ENCODE peak calls at places on chromosomes 7 and 10, in ten cellular contexts. R is WTC11; B is NCI-H446; T is NCI-H1105; K is kidney glomerular epithelial cell; C is iris pigment epithelial cell; W is activated T-helper 1 cell treated with Interleukin-2 at 50 U/mL for 16 hours; D is effector CD4-positive, alpha-beta T cell; O is neural progenitor cell; Q is stimulated activated CD4-positive, alpha-beta T cell treated with anti-CD3 and anti-CD28 coated beads, Interleukin-4, amount 100 ng/mL, for 4 hours. M is an unnamed sample.

GRCh38 chr7:51090411-51090810 is 226.2 kb downstream of the COBL start:
- DNase-seq in B (no peak), D (no peak), R (no peak), O (peak; percentile 52), T (no peak), K (no peak), W (no peak), C (no peak), Q (no peak), M (no peak)

GRCh38 chr7:1250901-1251300 is 18.2 kb downstream of the UNCX start:
- DNase-seq in W (no peak), R (no peak), K (no peak), O (no peak), C (no peak), D (no peak), T (no peak), B (no peak), Q (no peak), M (peak; percentile 19)

GRCh38 chr7:106071356-106071998 is 40.6 kb downstream of the SYPL1 start:
- DNase-seq in K (no peak), R (no peak), O (no peak), C (no peak), W (no peak), Q (no peak), T (no peak), B (no peak), D (peak; percentile 21), M (peak; percentile 76)

GRCh38 chr10:100735345-100736143 is 9.8 kb upstream of the PAX2 start:
- DNase-seq in O (peak; percentile 58), W (no peak), T (no peak), B (no peak), K (no peak), C (no peak), D (no peak), Q (no peak), R (peak; percentile 50), M (no peak)

GRCh38 chr7:68245688-68246087 is 1249.1 kb downstream of the TYW1 start:
- DNase-seq in W (no peak), R (no peak), B (no peak), T (no peak), Q (no peak), O (no peak), K (peak; percentile 91), D (no peak), C (no peak), M (no peak)

GRCh38 chr7:157905740-157906461 is 569.1 kb downstream of the DNAJB6 start:
- DNase-seq in O (peak; percentile 18), D (no peak), T (peak; percentile 33), R (peak; percentile 46), C (no peak), W (no peak), K (no peak), Q (no peak), B (no peak), M (no peak)

GRCh38 chr10:46536781-46537180 is 19.7 kb downstream of the GPRIN2 start:
- DNase-seq in Q (no peak), B (no peak), D (no peak), K (no peak), C (no peak), O (no peak), W (no peak), T (no peak), R (peak; percentile 14), M (no peak)

GRCh38 chr10:29117781-29118180 is 171.1 kb upstream of the LYZL1 start:
- DNase-seq in D (no peak), B (no peak), T (no peak), C (no peak), W (no peak), O (no peak), Q (no peak), K (no peak), R (no peak), M (no peak)

GRCh38 chr10:128448796-128449195 is 322.6 kb upstream of the MKI67 start:
- DNase-seq in D (no peak), T (no peak), O (no peak), Q (no peak), K (no peak), B (no peak), W (no peak), C (no peak), R (no peak), M (no peak)

GRCh38 chr7:108972009-108972408 is 402.3 kb downstream of the DNAJB9 start:
- DNase-seq in T (peak; percentile 19), B (peak; percentile 78), R (no peak), C (no peak), W (no peak), Q (no peak), K (no peak), D (no peak), O (no peak), M (no peak)

GRCh38 chr10:132535065-132535651 is 2.4 kb upstream of the INPP5A start:
- DNase-seq in K (no peak), O (no peak), R (peak; percentile 7), C (no peak), B (no peak), D (no peak), W (no peak), Q (no peak), T (no peak), M (peak; percentile 58)

GRCh38 chr7:100095704-100096103 is 5.5 kb downstream of the MCM7 start:
- DNase-seq in W (no peak), C (no peak), D (no peak), Q (no peak), O (no peak), B (no peak), K (no peak), R (no peak), T (no peak), M (no peak)

GRCh38 chr10:48939790-48940325 is at the start of gene LRRC18:
- DNase-seq in K (no peak), D (no peak), W (no peak), O (no peak), Q (no peak), R (no peak), T (no peak), C (no peak), B (no peak), M (no peak)

GRCh38 chr7:26198133-26198780 is 2.3 kb downstream of the HNRNPA2B1 start:
- DNase-seq in O (peak; percentile 30), Q (no peak), R (no peak), D (no peak), C (no peak), T (peak; percentile 5), K (peak; percentile 53), W (no peak), B (peak; percentile 55), M (no peak)

GRCh38 chr7:4084271-4084670 is 597.8 kb upstream of the FOXK1 start:
- DNase-seq in B (no peak), K (no peak), C (no peak), T (no peak), Q (no peak), O (no peak), D (no peak), R (no peak), W (no peak), M (no peak)

GRCh38 chr7:151123485-151124204 is 37.4 kb downstream of the AGAP3 start:
- DNase-seq in D (peak; percentile 83), T (peak; percentile 61), K (peak; percentile 53), B (peak; percentile 74), W (peak; percentile 68), O (peak; percentile 89), C (peak; percentile 64), Q (peak; percentile 81), R (peak; percentile 93), M (peak; percentile 80)

GRCh38 chr7:129469930-129470329 is 32.4 kb upstream of the SMKR1 start:
- DNase-seq in R (no peak), D (no peak), Q (no peak), K (no peak), W (no peak), C (no peak), B (no peak), O (no peak), T (no peak), M (no peak)

GRCh38 chr10:88162852-88163251 is 299.4 kb downstream of the PTEN start:
- DNase-seq in T (no peak), C (no peak), D (no peak), K (no peak), W (no peak), B (no peak), Q (no peak), R (no peak), O (no peak), M (no peak)

GRCh38 chr7:4144801-4145470 is 537.2 kb upstream of the FOXK1 start:
- DNase-seq in D (no peak), B (no peak), O (peak; percentile 79), Q (no peak), R (peak; percentile 44), K (no peak), W (no peak), C (peak; percentile 8), T (no peak), M (peak; percentile 21)

GRCh38 chr7:81709836-81710235 is 60.0 kb downstream of the HGF start:
- DNase-seq in D (no peak), W (no peak), T (no peak), B (no peak), R (no peak), C (no peak), Q (no peak), K (no peak), O (no peak), M (no peak)

GRCh38 chr7:148700693-148701092 is 2.0 kb downstream of the CUL1 start:
- DNase-seq in R (no peak), B (peak; percentile 31), O (peak; percentile 59), C (peak; percentile 65), W (peak; percentile 17), T (no peak), D (peak; percentile 33), Q (peak; percentile 36), K (peak; percentile 15), M (no peak)

GRCh38 chr10:1715821-1716220 is 21.5 kb downstream of the ADARB2 start:
- DNase-seq in Q (peak; percentile 19), O (peak; percentile 75), B (no peak), W (no peak), R (peak; percentile 60), T (no peak), C (no peak), K (no peak), D (no peak), M (peak; percentile 45)

GRCh38 chr10:26890956-26891355 is 30.2 kb upstream of the ABI1 start:
- DNase-seq in C (peak; percentile 83), T (no peak), Q (peak; percentile 8), B (peak; percentile 84), W (no peak), D (no peak), R (peak; percentile 69), K (peak; percentile 62), O (peak; percentile 76), M (no peak)

GRCh38 chr7:108094933-108095710 is 35.0 kb downstream of the LAMB4 start:
- DNase-seq in B (no peak), O (no peak), T (no peak), C (peak; percentile 92), Q (no peak), W (no peak), K (peak; percentile 84), R (no peak), D (no peak), M (no peak)

GRCh38 chr10:97180367-97180763 is 5.4 kb downstream of the SLIT1 start:
- DNase-seq in O (no peak), W (no peak), D (no peak), C (no peak), Q (no peak), B (no peak), R (no peak), T (no peak), K (no peak), M (no peak)

GRCh38 chr7:139758388-139758787 is 19.4 kb downstream of the HIPK2 start:
- DNase-seq in K (no peak), W (no peak), R (peak; percentile 48), B (no peak), O (no peak), T (no peak), C (no peak), Q (no peak), D (no peak), M (peak; percentile 67)

GRCh38 chr7:156117542-156118245 is 305.4 kb upstream of the SHH start:
- DNase-seq in K (no peak), C (no peak), D (no peak), W (no peak), R (no peak), O (no peak), B (no peak), Q (no peak), T (no peak), M (no peak)

GRCh38 chr7:142496545-142496991 is 238.7 kb upstream of the PRSS58 start:
- DNase-seq in D (no peak), O (peak; percentile 61), K (peak; percentile 29), B (peak; percentile 20), T (no peak), Q (no peak), C (peak; percentile 43), R (no peak), W (no peak), M (no peak)